ENCODE peak calls at places on chromosomes 5 and 9, in eight cellular contexts. Q is stimulated activated CD4-positive, alpha-beta T cell treated with anti-CD3 and anti-CD28 coated beads, Interleukin-15, amount 100 ng/mL, for 1 hour; F is NCI-H146; J is G401; X is GM12892; W is mesothelial cell of epicardium; G is caudate nucleus; K is HEK293T. N is an unnamed sample.

GRCh38 chr5:40780858-40781257 is 17.3 kb downstream of the PRKAA1 start:
- DNase-seq in Q (no peak), F (no peak), J (no peak), X (no peak), W (no peak), G (no peak), K (no peak), N (no peak)

GRCh38 chr5:71778678-71779276 is 59.7 kb downstream of the CARTPT start:
- DNase-seq in Q (no peak), F (peak; percentile 52), J (peak; percentile 79), X (no peak), W (no peak), G (no peak), K (peak; percentile 42), N (peak; percentile 18)

GRCh38 chr9:136107953-136108647 is 10.6 kb downstream of the TMEM250 start:
- DNase-seq in Q (no peak), F (peak; percentile 32), J (no peak), X (no peak), W (no peak), G (no peak), K (no peak), N (no peak)

GRCh38 chr5:68383888-68384310 is 168.3 kb downstream of the PIK3R1 start:
- DNase-seq in Q (no peak), F (no peak), J (no peak), X (no peak), W (no peak), G (no peak), K (no peak), N (no peak)

GRCh38 chr5:80064124-80064523 is 29.0 kb downstream of the THBS4 start:
- DNase-seq in Q (no peak), F (no peak), J (no peak), X (no peak), W (no peak), G (no peak), K (no peak), N (no peak)

GRCh38 chr5:16265141-16265540 is 85.5 kb upstream of the MARCHF11 start:
- DNase-seq in Q (no peak), F (no peak), J (no peak), X (no peak), W (no peak), G (no peak), K (no peak), N (no peak)

GRCh38 chr5:85069659-85070640 is 685.3 kb upstream of the EDIL3 start:
- DNase-seq in Q (no peak), F (no peak), J (no peak), X (no peak), W (no peak), G (no peak), K (no peak), N (no peak)

GRCh38 chr9:135303280-135303647 is 176.3 kb upstream of the PPP1R26 start:
- DNase-seq in Q (no peak), F (no peak), J (no peak), X (no peak), W (peak; percentile 24), G (no peak), K (no peak), N (no peak)

GRCh38 chr5:32490972-32491557 is 46.5 kb upstream of the ZFR start:
- DNase-seq in Q (no peak), F (no peak), J (no peak), X (no peak), W (no peak), G (no peak), K (no peak), N (no peak)

GRCh38 chr9:20593551-20593950 is 28.7 kb downstream of the MLLT3 start:
- DNase-seq in Q (no peak), F (no peak), J (no peak), X (no peak), W (no peak), G (no peak), K (no peak), N (no peak)

GRCh38 chr5:6759401-6759800 is 46.2 kb downstream of the TENT4A start:
- DNase-seq in Q (no peak), F (no peak), J (no peak), X (no peak), W (no peak), G (no peak), K (no peak), N (no peak)

GRCh38 chr9:79277916-79278447 is 293.8 kb upstream of the TLE4 start:
- DNase-seq in Q (no peak), F (peak; percentile 42), J (no peak), X (no peak), W (no peak), G (no peak), K (no peak), N (no peak)

GRCh38 chr5:155546075-155546474 is 532.5 kb downstream of the KIF4B start:
- DNase-seq in Q (no peak), F (no peak), J (no peak), X (no peak), W (no peak), G (no peak), K (no peak), N (no peak)

GRCh38 chr5:112491257-112491656 is 72.2 kb upstream of the EPB41L4A start:
- DNase-seq in Q (no peak), F (no peak), J (no peak), X (no peak), W (no peak), G (no peak), K (peak; percentile 37), N (no peak)

GRCh38 chr5:147391781-147392180 is 118.1 kb downstream of the DPYSL3 start:
- DNase-seq in Q (no peak), F (no peak), J (peak; percentile 44), X (no peak), W (no peak), G (no peak), K (peak; percentile 46), N (peak; percentile 33)